ENCODE peak calls at places on chromosomes 11 and 22, in six cellular contexts. F, L, U, R, B and Q are unnamed samples.

GRCh38 chr11:94650756-94651155 is 83.6 kb downstream of the PIWIL4 start:
- DNase-seq in L (no peak), B (peak), F (peak), R (no peak), U (peak), Q (no peak)

GRCh38 chr11:74438681-74439080 is 28.7 kb downstream of the KCNE3 start:
- DNase-seq in U (no peak), R (no peak), B (no peak), F (no peak), L (no peak), Q (no peak)

GRCh38 chr11:95337175-95337957 is 106.4 kb upstream of the SESN3 start:
- DNase-seq in R (no peak), B (peak), L (no peak), F (peak), U (peak), Q (peak)

GRCh38 chr11:47268448-47269001 is 1.4 kb upstream of the MADD start:
- DNase-seq in B (no peak), U (no peak), L (no peak), F (no peak), R (no peak), Q (no peak)

GRCh38 chr11:17931595-17931994 is 81.3 kb downstream of the SERGEF start:
- DNase-seq in B (no peak), L (no peak), U (no peak), F (no peak), R (no peak), Q (no peak)

GRCh38 chr22:25626146-25626992 is 61.9 kb downstream of the GRK3 start:
- DNase-seq in B (no peak), R (no peak), U (no peak), L (no peak), F (no peak), Q (no peak)

GRCh38 chr11:83350187-83350586 is 64.0 kb upstream of the CCDC90B start:
- DNase-seq in F (no peak), R (no peak), L (no peak), U (no peak), B (no peak), Q (no peak)

GRCh38 chr22:30017375-30017774 is 62.9 kb upstream of the HORMAD2 start:
- DNase-seq in L (no peak), R (no peak), F (no peak), B (no peak), U (no peak), Q (no peak)

GRCh38 chr22:46931881-46932280 is 169.4 kb downstream of the TBC1D22A start:
- DNase-seq in U (no peak), L (no peak), R (no peak), B (no peak), F (no peak), Q (no peak)

GRCh38 chr11:17014321-17014773 is at the start of gene PLEKHA7:
- DNase-seq in U (no peak), L (no peak), F (no peak), R (peak), B (peak), Q (peak)

GRCh38 chr22:39625554-39626537 is 55.3 kb downstream of the CACNA1I start:
- DNase-seq in F (no peak), L (no peak), B (no peak), R (no peak), U (no peak), Q (no peak)

GRCh38 chr11:12050911-12051667 is 42.7 kb upstream of the DKK3 start:
- DNase-seq in U (no peak), B (no peak), R (no peak), F (no peak), L (no peak), Q (peak)

GRCh38 chr22:19287076-19287724 is 4.3 kb downstream of the CLTCL1 start:
- DNase-seq in F (no peak), L (no peak), R (no peak), B (no peak), U (no peak), Q (no peak)

GRCh38 chr11:11884774-11885481 is 43.2 kb downstream of the USP47 start:
- DNase-seq in R (no peak), L (no peak), B (no peak), F (no peak), U (no peak), Q (no peak)

GRCh38 chr11:73195191-73196007 is 22.7 kb upstream of the P2RY2 start:
- DNase-seq in B (peak), F (peak), U (no peak), R (peak), L (peak), Q (no peak)

GRCh38 chr22:18056161-18056666 is 21.6 kb upstream of the PEX26 start:
- DNase-seq in R (no peak), L (no peak), B (no peak), F (peak), U (no peak), Q (no peak)

GRCh38 chr11:61266602-61267001 is 25.6 kb downstream of the PGA5 start:
- DNase-seq in R (no peak), B (no peak), L (no peak), U (no peak), F (no peak), Q (no peak)

GRCh38 chr11:282630-283360 is 4.6 kb downstream of the NLRP6 start:
- DNase-seq in F (no peak), L (no peak), B (no peak), U (no peak), R (no peak), Q (no peak)

GRCh38 chr11:114133548-114134329 is 74.2 kb downstream of the ZBTB16 start:
- DNase-seq in F (no peak), L (no peak), R (no peak), B (no peak), U (no peak), Q (no peak)

GRCh38 chr11:67312187-67313021 is 9.1 kb downstream of the SSH3 start:
- DNase-seq in F (no peak), R (no peak), U (peak), B (no peak), L (no peak), Q (peak)

GRCh38 chr11:64606796-64607380 is 15.9 kb downstream of the SLC22A12 start:
- DNase-seq in U (no peak), L (no peak), B (no peak), R (no peak), F (no peak), Q (no peak)

GRCh38 chr11:65551572-65552398 is 6.4 kb downstream of the LTBP3 start:
- DNase-seq in B (no peak), L (peak), F (no peak), U (peak), R (peak), Q (peak)

GRCh38 chr11:576791-577610 is 731 bp downstream of the PHRF1 start:
- DNase-seq in L (no peak), B (no peak), F (no peak), R (no peak), U (no peak), Q (peak)

GRCh38 chr11:59152312-59152967 is 9.8 kb downstream of the FAM111A start:
- DNase-seq in R (no peak), U (no peak), L (no peak), F (no peak), B (no peak), Q (no peak)

GRCh38 chr11:117882539-117882938 is 6.1 kb upstream of the FXYD6 start:
- DNase-seq in R (no peak), U (no peak), L (no peak), F (no peak), B (peak), Q (no peak)

GRCh38 chr11:62001450-62002178 is 34.2 kb upstream of the FTH1 start:
- DNase-seq in F (no peak), B (no peak), R (no peak), L (no peak), U (peak), Q (peak)

GRCh38 chr11:47125083-47125482 is 51.6 kb downstream of the ARFGAP2 start:
- DNase-seq in B (no peak), F (no peak), U (no peak), L (no peak), R (no peak), Q (no peak)

DNA sequence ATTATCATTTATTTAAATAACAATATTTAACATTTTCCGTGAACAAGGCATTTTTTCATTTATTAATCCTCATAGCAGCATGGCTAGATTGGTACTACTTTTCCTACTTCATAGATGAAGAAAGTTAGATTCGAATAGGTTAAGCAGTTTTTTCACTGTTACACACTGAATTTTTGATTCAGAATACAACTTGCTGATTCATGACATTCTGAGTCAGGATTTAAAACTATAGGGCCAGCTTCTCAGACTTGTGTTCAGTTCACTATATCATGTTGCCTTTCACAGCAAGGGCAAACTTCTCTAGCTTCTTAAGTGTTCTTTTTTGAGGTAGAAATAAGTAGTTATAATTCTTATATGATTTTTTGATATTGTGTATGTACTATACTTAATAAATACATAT is 31.5 kb downstream of the CYP2R1 start:
- DNase-seq in L (no peak), U (no peak), F (no peak), R (no peak), B (no peak), Q (no peak)
- TF ChIP-seq CTCF in L (no peak), U (no peak), F (no peak), R (no peak), B (no peak), Q (no peak)

GRCh38 chr22:22425366-22425765 is 83.2 kb downstream of the ZNF280B start:
- DNase-seq in L (no peak), B (no peak), R (no peak), U (no peak), F (no peak), Q (no peak)

GRCh38 chr22:22424210-22424800 is 84.2 kb downstream of the ZNF280B start:
- DNase-seq in U (no peak), B (no peak), R (no peak), L (no peak), F (no peak), Q (no peak)

GRCh38 chr22:22427542-22428065 is 80.9 kb downstream of the ZNF280B start:
- DNase-seq in L (no peak), U (no peak), B (no peak), R (no peak), F (no peak), Q (no peak)

GRCh38 chr22:22424956-22425355 is 83.6 kb downstream of the ZNF280B start:
- DNase-seq in R (no peak), L (no peak), B (no peak), F (no peak), U (no peak), Q (no peak)

GRCh38 chr22:22425783-22426624 is 82.5 kb downstream of the ZNF280B start:
- DNase-seq in U (no peak), R (no peak), L (no peak), F (peak), B (no peak), Q (no peak)
- TF ChIP-seq POLR2A in U (no peak), R (no peak), L (no peak), F (no peak), B (no peak), Q (no peak)

DNA sequence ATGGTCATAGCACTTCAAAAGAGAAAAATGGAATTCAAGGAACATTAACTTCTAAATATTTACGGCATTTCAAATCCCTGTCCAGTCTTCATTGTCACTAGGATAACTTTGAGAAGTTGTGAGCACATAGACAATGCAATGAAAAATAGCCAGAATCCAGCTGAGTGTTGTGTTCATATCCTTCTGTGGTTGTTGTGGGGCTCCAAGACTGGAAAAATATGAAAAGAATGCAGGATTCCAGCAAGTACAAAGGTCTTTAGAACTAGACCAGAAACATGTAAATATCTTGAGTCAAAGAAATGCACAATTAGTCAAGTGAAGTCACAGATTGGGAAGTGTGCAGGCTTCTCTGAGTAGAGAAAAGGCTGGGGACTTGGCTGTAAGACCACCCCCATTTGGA is 68.7 kb downstream of the WT1 start:
- DNase-seq in U (no peak), F (no peak), L (no peak), B (no peak), R (no peak), Q (no peak)
- H3K27ac ChIP-seq in U (no peak), F (no peak), L (no peak), B (no peak), R (no peak), Q (no peak)

GRCh38 chr22:43174941-43175531 is 11.9 kb downstream of the TTLL12 start:
- DNase-seq in B (no peak), U (no peak), R (no peak), F (no peak), L (no peak), Q (no peak)
- TF ChIP-seq CTCF in B (no peak), U (no peak), R (no peak), F (no peak), L (no peak), Q (no peak)

GRCh38 chr11:4388221-4388620 is 5.3 kb downstream of the TRIM21 start:
- DNase-seq in U (no peak), R (no peak), L (no peak), F (no peak), B (no peak), Q (no peak)

DNA sequence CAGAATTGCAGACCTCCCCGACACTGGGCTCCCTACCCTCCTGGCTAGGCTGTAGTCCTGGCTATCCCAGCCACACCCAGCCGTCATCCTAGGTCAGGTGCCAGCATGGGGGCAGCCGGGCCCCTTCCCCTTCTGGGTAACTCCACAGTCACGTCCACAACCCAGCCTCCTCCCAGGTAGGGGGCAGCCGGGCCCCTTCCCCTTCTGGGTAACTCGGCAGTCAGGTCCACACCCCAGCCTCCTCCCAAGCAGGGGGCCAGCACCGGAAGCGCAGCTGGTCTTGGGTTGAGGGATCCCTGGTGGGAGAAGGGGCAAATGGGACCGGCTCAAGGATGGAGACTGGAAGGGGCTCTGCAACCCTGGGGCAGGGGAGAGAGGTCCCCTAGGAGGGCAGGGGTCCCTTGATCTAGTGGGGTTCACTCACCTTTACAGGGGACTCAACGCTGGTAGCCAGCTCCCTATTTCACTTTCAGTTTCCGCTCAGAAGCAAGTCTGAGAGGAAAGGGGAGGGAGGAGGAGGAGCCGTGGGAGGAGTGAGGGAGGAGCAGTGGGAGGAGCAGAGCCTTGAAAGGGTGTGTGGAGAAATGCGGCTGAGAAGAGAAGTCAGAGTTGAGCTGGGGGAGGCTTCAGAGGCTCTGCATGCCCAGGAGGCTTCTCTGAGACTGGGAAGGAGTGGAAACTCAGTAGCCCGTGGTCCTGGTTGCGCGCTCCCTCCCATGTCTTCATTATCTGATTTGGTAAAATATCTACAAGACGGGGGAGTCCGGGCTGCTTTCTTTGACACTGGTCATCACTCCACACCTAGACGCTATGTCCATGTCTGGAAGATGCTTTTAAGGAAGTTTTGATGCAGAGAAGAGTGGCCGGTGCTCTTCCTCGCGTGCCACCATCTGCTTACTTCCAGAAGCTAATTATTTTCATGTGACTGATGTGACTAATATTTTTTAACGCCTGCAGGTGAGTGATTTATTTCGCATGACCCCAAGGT is at the start of gene TRIM21:
- DNase-seq in B (peak), U (peak), L (peak), R (peak), F (peak), Q (peak)
- TF ChIP-seq POLR2A in B (peak), U (peak), L (peak), R (no peak), F (peak), Q (peak)

DNA sequence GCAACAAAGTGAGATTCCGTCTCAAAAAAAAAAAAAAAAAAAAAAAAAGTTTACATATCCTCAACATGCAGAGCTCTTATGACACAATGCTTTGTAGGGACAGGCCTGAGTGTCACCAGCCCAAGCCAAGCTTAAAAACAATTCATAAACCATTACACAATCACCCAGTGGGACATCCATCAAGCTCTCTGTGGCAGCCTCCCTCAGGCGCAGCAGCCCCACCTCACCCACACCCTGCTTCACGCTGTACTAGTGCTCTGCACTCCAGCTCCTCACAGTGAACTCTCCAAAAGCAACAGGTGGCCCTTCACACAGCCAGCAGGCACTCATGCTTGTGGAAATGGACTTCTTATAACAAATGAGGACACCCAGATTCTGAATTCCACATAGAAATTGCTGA is 3.5 kb upstream of the FOXRED2 start:
- DNase-seq in F (no peak), L (no peak), R (no peak), U (peak), B (peak), Q (no peak)
- H3K27ac ChIP-seq in F (no peak), L (no peak), R (no peak), U (no peak), B (peak), Q (no peak)

DNA sequence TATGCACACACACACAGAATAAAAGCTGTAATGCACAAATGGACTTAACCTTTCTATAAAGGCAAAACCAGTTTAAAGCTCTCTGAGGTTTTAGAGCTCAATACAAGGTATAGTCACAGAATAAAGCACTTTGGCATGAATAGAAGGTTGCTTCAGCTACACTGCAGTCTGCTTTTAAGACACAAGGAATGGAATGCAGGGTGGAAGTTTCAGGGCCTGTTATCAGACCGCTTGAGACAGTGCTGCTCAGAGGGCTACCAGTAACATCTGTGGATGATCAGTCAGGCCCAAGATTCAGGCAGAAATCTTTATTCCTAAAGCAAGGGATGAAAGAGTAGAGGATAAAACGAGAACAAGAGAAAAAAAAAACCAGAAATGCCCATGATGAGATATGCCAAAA is 46.7 kb downstream of the CD44 start:
- DNase-seq in B (no peak), F (no peak), U (no peak), R (no peak), L (no peak), Q (no peak)
- TF ChIP-seq CTCF in B (no peak), F (no peak), U (no peak), R (no peak), L (no peak), Q (no peak)

GRCh38 chr11:22617868-22618267 is 7.8 kb downstream of the FANCF start:
- DNase-seq in R (no peak), U (no peak), F (no peak), B (no peak), L (no peak), Q (no peak)
- TF ChIP-seq POLR2A in R (no peak), U (no peak), F (no peak), B (no peak), L (no peak), Q (no peak)

GRCh38 chr11:19869946-19870589 is 157.4 kb downstream of the NAV2 start:
- DNase-seq in U (no peak), B (no peak), F (no peak), R (no peak), L (no peak), Q (no peak)
- H3K27ac ChIP-seq in U (no peak), B (no peak), F (no peak), R (no peak), L (no peak), Q (no peak)

DNA sequence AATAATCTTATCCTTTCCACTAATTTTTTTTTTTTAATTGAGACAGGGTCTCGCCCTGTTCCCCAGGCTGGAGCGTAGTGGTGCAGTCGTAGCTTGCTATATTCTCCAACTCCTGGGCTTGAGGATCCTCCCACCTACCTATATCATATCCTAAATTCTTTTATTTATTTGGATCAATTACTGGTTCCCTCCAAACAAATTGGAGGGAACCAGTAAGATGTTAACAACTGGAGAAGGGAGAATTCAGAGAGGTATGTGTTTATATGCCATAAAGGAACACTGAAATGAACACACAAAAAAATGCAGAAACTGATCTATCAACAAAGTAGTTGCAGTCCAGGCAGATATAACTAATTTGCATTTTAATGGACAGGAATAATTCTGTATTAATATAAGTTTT is 63.6 kb downstream of the ATXN10 start:
- DNase-seq in R (no peak), U (no peak), B (no peak), F (no peak), L (no peak), Q (no peak)
- TF ChIP-seq CTCF in R (no peak), U (no peak), B (no peak), F (no peak), L (no peak), Q (no peak)